ENCODE peak calls at places on chromosomes 13 and 19, in five cellular contexts. Z is A673; I is Peyer's patch; A is IMR-90; W is CD8-positive, alpha-beta T cell. K is an unnamed sample. For H3K4me1, the result is how much of the 10 kb centered on the place peaks cover.

GRCh38 chr19:54464044-54464623 is 556 bp upstream of the LENG9 start:
- DNase-seq in Z (peak), I (peak), A (peak), W (peak), K (peak)

GRCh38 chr13:33277946-33278345 is 7.6 kb downstream of the STARD13 start:
- DNase-seq in Z (no peak), I (no peak), A (no peak), W (no peak), K (no peak)

GRCh38 chr13:100828226-100828625 is 153.6 kb upstream of the TMTC4 start:
- DNase-seq in Z (peak), I (no peak), A (no peak), W (no peak), K (no peak)

GRCh38 chr19:13103961-13104847 is 1.5 kb upstream of the LYL1 start:
- DNase-seq in Z (no peak), I (peak), A (no peak), W (peak), K (peak)

GRCh38 chr13:90272356-90272755 is 1075.1 kb upstream of the MIR17HG start:
- DNase-seq in Z (no peak), I (no peak), A (no peak), W (no peak), K (no peak)

GRCh38 chr13:41589434-41589833 is 132.1 kb downstream of the RGCC start:
- DNase-seq in Z (no peak), I (no peak), A (no peak), W (no peak), K (no peak)

GRCh38 chr13:30862707-30863106 is 43.4 kb upstream of the MEDAG start:
- DNase-seq in Z (no peak), I (no peak), A (no peak), W (no peak), K (no peak)

GRCh38 chr19:40178756-40179155 is 12.5 kb upstream of the MAP3K10 start:
- DNase-seq in Z (no peak), I (no peak), A (no peak), W (no peak), K (no peak)

GRCh38 chr19:3605770-3606169 is 905 bp downstream of the TBXA2R start:
- DNase-seq in Z (no peak), I (no peak), A (no peak), W (no peak), K (no peak)

GRCh38 chr13:74346960-74347359 is 212.8 kb upstream of the KLF12 start:
- DNase-seq in Z (no peak), I (no peak), A (no peak), W (no peak), K (no peak)

GRCh38 chr19:32464279-32464678 is 58.7 kb downstream of the DPY19L3 start:
- DNase-seq in Z (peak), I (no peak), A (peak), W (no peak), K (no peak)

GRCh38 chr19:56942749-56943148 is 102.2 kb upstream of the PEG3 start:
- DNase-seq in Z (peak), I (no peak), A (no peak), W (no peak), K (no peak)

GRCh38 chr19:44803442-44804428 is 5.2 kb upstream of the BCAM start:
- DNase-seq in Z (peak), I (no peak), A (no peak), W (no peak), K (no peak)

GRCh38 chr19:1649706-1650626 is 2.4 kb downstream of the TCF3 start:
- DNase-seq in Z (no peak), I (no peak), A (no peak), W (no peak), K (no peak)

GRCh38 chr13:106612688-106613087 is 44.8 kb upstream of the ARGLU1 start:
- DNase-seq in Z (peak), I (no peak), A (peak), W (no peak), K (peak)

GRCh38 chr13:77565635-77566034 is 30.1 kb downstream of the SCEL start:
- DNase-seq in Z (peak), I (no peak), A (peak), W (no peak), K (no peak)

GRCh38 chr13:73672492-73672891 is 461.7 kb downstream of the KLF12 start:
- DNase-seq in Z (no peak), I (no peak), A (no peak), W (no peak), K (no peak)

GRCh38 chr19:7618771-7619510 is 10.4 kb downstream of the XAB2 start:
- DNase-seq in Z (no peak), I (peak), A (no peak), W (no peak), K (peak)

GRCh38 chr13:77740931-77741586 is 43.6 kb downstream of the SLAIN1 start:
- DNase-seq in Z (no peak), I (no peak), A (no peak), W (no peak), K (no peak)

GRCh38 chr19:55369651-55370304 is 485 bp downstream of the IL11 start:
- DNase-seq in Z (peak), I (no peak), A (peak), W (peak), K (no peak)

GRCh38 chr19:11581740-11582139 is 4.3 kb upstream of the ACP5 start:
- DNase-seq in Z (no peak), I (no peak), A (peak), W (peak), K (no peak)

GRCh38 chr13:109874921-109875454 is 88.6 kb upstream of the IRS2 start:
- DNase-seq in Z (no peak), I (no peak), A (peak), W (no peak), K (no peak)

GRCh38 chr19:42175952-42176648 is 41.4 kb downstream of the DEDD2 start:
- DNase-seq in Z (no peak), I (no peak), A (peak), W (no peak), K (no peak)

GRCh38 chr19:19385900-19386339 is 19.6 kb upstream of the GATAD2A start:
- DNase-seq in Z (no peak), I (no peak), A (no peak), W (peak), K (peak)

GRCh38 chr13:26897706-26898550 is 137.3 kb upstream of the GPR12 start:
- DNase-seq in Z (no peak), I (no peak), A (no peak), W (no peak), K (no peak)

GRCh38 chr13:24746618-24747247 is 17.2 kb upstream of the RNF17 start:
- DNase-seq in Z (peak), I (no peak), A (no peak), W (no peak), K (no peak)

GRCh38 chr13:50713849-50714248 is 129.6 kb downstream of the DLEU7 start:
- DNase-seq in Z (no peak), I (no peak), A (peak), W (no peak), K (no peak)

GRCh38 chr19:50325310-50326100 is 3.7 kb downstream of the KCNC3 start:
- DNase-seq in Z (peak), I (peak), A (peak), W (peak), K (peak)

GRCh38 chr19:18785179-18786124 is 5.7 kb downstream of the COMP start:
- DNase-seq in Z (peak), I (peak), A (peak), W (peak), K (peak)

GRCh38 chr19:40271706-40272105 is 13.4 kb downstream of the AKT2 start:
- DNase-seq in Z (no peak), I (no peak), A (no peak), W (no peak), K (no peak)

GRCh38 chr19:38310279-38310670 is 5.5 kb downstream of the YIF1B start:
- DNase-seq in Z (no peak), I (no peak), A (no peak), W (no peak), K (no peak)

GRCh38 chr13:66405908-66406802 is 824.0 kb downstream of the PCDH9 start:
- DNase-seq in Z (no peak), I (no peak), A (peak), W (no peak), K (no peak)

GRCh38 chr19:40771101-40771539 is 4.2 kb upstream of the MIA start:
- DNase-seq in Z (peak), I (no peak), A (no peak), W (no peak), K (no peak)

GRCh38 chr19:18939922-18940775 is 868 bp downstream of the HOMER3 start:
- DNase-seq in Z (peak), I (peak), A (peak), W (no peak), K (no peak)

GRCh38 chr19:1265611-1266115 is 3.5 kb upstream of the CIRBP start:
- DNase-seq in Z (peak), I (no peak), A (peak), W (peak), K (no peak)

GRCh38 chr13:86051134-86052103 is 252.2 kb upstream of the SLITRK6 start:
- DNase-seq in Z (no peak), I (no peak), A (no peak), W (no peak), K (no peak)

DNA sequence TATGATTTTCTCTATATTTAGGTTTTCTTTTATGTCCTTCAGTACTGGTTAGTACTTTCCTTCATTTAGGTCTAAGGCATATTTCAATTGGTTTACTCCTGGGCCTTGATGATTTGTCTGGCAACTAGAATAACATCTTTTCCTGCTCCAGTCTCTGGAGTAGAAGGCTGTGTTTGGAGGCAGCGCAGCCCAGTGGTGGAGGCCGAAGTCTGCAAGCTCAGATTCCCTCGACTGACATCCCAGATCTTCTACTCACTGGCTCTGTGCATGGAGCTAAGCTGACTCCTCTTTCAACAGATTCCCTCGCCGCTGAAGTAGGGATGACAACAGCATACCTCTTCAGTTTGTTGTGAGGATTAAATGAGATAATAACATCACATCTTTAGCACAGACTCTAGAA is 141.0 kb downstream of the RAP2A start:
- DNase-seq in Z (peak), I (peak), A (peak), W (no peak), K (no peak)
- TF ChIP-seq CTCF in Z (peak), I (peak), A (peak), W (no peak), K (no peak)

DNA sequence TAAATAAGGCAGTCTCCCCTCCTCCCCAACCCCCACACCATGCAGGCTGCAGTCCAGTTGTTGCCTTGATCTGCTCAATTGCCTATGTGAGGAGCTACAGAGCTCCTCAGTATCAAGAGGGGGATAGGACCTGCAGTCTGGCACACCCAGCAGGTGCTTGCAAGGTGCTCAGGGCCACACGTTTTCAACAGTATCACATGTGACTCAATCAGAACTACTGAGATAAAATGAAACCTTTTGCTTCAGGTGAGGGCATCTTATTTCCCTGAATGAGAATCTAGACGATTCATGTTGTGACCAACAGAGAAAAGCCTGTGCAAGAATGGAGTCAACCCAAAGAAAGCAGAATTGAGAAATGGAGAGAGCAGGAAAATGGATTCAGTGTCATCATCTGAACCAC is 23.5 kb upstream of the LRCH1 start:
- DNase-seq in Z (no peak), I (no peak), A (no peak), W (no peak), K (no peak)
- H3K4me1 ChIP-seq in Z (under half), I (under half), A (under half), W (under half), K (under half)

DNA sequence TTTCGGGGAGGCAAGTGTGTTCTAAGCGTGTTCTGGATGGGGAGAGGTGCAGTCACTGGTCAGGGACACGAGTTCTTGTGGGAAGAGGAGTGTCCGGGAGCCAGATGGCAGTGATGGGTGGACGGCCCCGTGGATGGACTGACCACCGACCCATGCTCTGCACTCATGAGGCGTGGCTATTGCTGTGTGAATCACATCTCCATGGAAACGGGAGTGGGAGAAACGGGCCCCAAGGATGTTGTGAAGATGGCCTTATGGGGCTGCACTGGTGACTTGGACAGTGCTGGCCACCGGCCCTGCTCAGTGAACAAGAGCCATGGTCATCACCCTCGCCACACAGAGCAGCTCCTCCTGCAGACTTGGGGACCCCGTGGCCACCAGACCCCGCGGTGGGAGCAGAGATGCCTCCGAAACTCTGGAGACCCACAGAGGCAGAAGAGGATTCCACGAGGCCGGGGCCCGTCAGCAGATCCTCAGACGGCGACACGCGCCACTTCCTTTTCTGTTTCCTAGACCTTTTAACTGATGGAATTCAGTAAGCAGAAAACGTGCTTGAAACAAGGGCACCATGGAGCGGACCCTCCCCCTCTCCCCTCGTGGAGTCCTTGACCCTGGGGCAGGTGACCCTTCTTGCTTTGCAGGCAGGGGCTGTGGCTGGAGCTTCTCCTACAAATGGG is 47.5 kb downstream of the GAS6 start:
- DNase-seq in Z (no peak), I (no peak), A (peak), W (no peak), K (no peak)
- H3K27ac ChIP-seq in Z (no peak), I (no peak), A (no peak), W (no peak), K (no peak)

DNA sequence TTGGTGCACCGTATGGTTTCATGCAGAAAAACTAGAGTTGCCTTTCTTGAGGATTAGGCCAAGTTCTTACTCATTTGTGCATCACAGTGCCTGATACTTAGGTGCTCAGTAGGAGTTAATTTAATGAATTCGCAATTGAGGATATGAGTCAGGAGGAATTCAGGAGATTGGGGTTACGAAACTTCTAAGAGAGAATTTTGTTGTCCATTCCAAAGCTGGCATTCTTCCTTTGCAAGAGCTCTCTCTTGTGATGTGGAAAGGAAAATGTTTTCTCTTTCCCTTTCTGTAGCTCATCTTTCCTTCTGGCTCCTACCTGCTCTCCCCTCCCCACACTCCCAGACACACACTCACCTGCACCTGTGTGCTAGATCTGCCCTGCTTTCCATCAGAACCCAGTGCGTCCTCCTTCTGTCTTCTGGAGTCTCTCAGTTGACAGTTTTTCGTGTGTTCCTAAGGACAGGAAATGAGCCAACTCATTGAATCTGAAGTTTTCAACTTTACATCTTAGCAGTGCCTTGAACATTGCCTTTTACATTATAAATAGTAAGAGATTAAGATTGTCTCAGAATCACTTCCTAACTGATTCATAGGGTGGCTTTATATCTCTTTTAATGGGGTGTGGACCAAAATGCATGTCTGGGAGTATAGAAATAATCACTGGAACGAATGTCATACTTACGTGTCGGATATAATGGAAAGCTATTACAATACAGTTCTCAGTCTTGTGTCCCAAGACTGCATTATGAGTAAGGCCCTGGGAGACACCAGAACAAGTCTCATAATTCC is 19.7 kb upstream of the ERCC5 start:
- DNase-seq in Z (peak), I (no peak), A (peak), W (no peak), K (no peak)
- TF ChIP-seq CTCF in Z (no peak), I (no peak), A (no peak), W (no peak), K (no peak)

GRCh38 chr19:29922972-29923371 is 19.1 kb upstream of the URI1 start:
- DNase-seq in Z (no peak), I (no peak), A (no peak), W (no peak), K (no peak)
- H3K4me1 ChIP-seq in Z (under half), I (under half), A (under half), W (under half), K (under half)

GRCh38 chr13:114237415-114238112 is 2.9 kb downstream of the CDC16 start:
- DNase-seq in Z (no peak), I (no peak), A (no peak), W (no peak), K (no peak)

GRCh38 chr13:114236224-114236623 is 1.5 kb downstream of the CDC16 start:
- DNase-seq in Z (no peak), I (no peak), A (no peak), W (no peak), K (no peak)

GRCh38 chr13:114234266-114234644 is 442 bp upstream of the CDC16 start:
- DNase-seq in Z (no peak), I (no peak), A (no peak), W (no peak), K (no peak)

GRCh38 chr13:114234645-114235421 is at the start of gene CDC16:
- DNase-seq in Z (peak), I (peak), A (peak), W (peak), K (peak)

GRCh38 chr13:114235697-114236096 is 1.0 kb downstream of the CDC16 start:
- DNase-seq in Z (no peak), I (no peak), A (no peak), W (no peak), K (no peak)
- H3K27ac ChIP-seq in Z (peak), I (peak), A (peak), W (peak), K (no peak)

GRCh38 chr13:79547821-79548220 is 66.9 kb downstream of the NDFIP2 start:
- DNase-seq in Z (no peak), I (no peak), A (no peak), W (no peak), K (no peak)

GRCh38 chr13:79549355-79550106 is 68.6 kb downstream of the NDFIP2 start:
- DNase-seq in Z (no peak), I (no peak), A (peak), W (no peak), K (no peak)

GRCh38 chr13:79543883-79544282 is 62.9 kb downstream of the NDFIP2 start:
- DNase-seq in Z (no peak), I (no peak), A (no peak), W (no peak), K (no peak)

GRCh38 chr13:79547211-79547610 is 66.3 kb downstream of the NDFIP2 start:
- DNase-seq in Z (no peak), I (no peak), A (no peak), W (no peak), K (no peak)

GRCh38 chr13:79548886-79549285 is 67.9 kb downstream of the NDFIP2 start:
- DNase-seq in Z (peak), I (no peak), A (peak), W (no peak), K (no peak)
- TF ChIP-seq CTCF in Z (peak), I (no peak), A (peak), W (no peak), K (no peak)

DNA sequence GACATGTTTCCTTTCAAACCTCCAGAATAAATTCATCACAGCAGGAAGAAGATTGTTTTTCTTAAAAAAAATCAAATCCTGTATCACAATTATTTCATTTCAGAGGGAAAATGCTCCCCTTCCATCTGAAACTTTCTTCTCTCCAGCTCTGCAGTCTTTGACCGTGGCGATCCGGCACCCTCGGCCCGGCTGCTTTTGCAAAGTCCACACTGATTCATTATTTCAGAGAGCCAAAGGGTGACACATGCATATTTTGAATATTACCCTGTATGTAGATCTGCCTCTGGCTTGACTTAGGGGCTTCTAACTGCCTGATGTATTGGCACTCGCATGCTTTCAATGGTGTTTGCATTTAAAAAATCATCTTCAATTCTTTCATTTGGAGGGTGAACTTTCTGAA is 222.7 kb upstream of the MAB21L1 start:
- DNase-seq in Z (no peak), I (no peak), A (peak), W (no peak), K (no peak)
- H3K4me1 ChIP-seq in Z (under half), I (under half), A (under half), W (under half), K (under half)

GRCh38 chr19:46785980-46786235 is 2.5 kb downstream of the SLC1A5 start:
- DNase-seq in Z (no peak), I (no peak), A (no peak), W (no peak), K (no peak)

GRCh38 chr19:46783670-46784069 is 4.7 kb downstream of the SLC1A5 start:
- DNase-seq in Z (no peak), I (no peak), A (no peak), W (no peak), K (no peak)

GRCh38 chr19:46785054-46785979 is 3.1 kb downstream of the SLC1A5 start:
- DNase-seq in Z (no peak), I (no peak), A (peak), W (no peak), K (no peak)

GRCh38 chr19:46784262-46785053 is 3.9 kb downstream of the SLC1A5 start:
- DNase-seq in Z (peak), I (peak), A (peak), W (no peak), K (peak)

GRCh38 chr19:46782355-46783019 is 5.9 kb downstream of the SLC1A5 start:
- DNase-seq in Z (no peak), I (no peak), A (no peak), W (no peak), K (no peak)
- H3K27ac ChIP-seq in Z (peak), I (no peak), A (peak), W (no peak), K (no peak)

K was measured in lung.